ENCODE peak calls at places on chromosome 22, in ten cellular contexts. L is breast epithelium, O is H1, R is stomach, F is GM12878, P is SK-N-SH, M is prostate gland, Z is Panc1, Q is GM23338, C is transverse colon. U is an unnamed sample.

GRCh38 chr22:32020117-32020516 is 22.9 kb upstream of the SLC5A1 start:
- DNase-seq in C (no peak), Z (peak; percentile 12), F (no peak), R (no peak), M (no peak), Q (no peak), L (no peak), P (no peak), O (no peak), U (no peak)

GRCh38 chr22:20585640-20586402 is 78.4 kb downstream of the MED15 start:
- DNase-seq in O (no peak), Q (no peak), C (no peak), R (no peak), P (no peak), L (no peak), M (peak; percentile 48), F (no peak), Z (no peak), U (no peak)

GRCh38 chr22:32082331-32082730 is 39.3 kb downstream of the SLC5A1 start:
- DNase-seq in R (no peak), P (no peak), M (no peak), O (no peak), C (no peak), L (no peak), F (no peak), Q (no peak), Z (no peak), U (no peak)

GRCh38 chr22:34897126-34897525 is 168.8 kb upstream of the ISX start:
- DNase-seq in L (no peak), O (no peak), M (no peak), F (no peak), C (no peak), Z (no peak), P (no peak), Q (no peak), R (no peak), U (no peak)

GRCh38 chr22:39010946-39011625 is 3.0 kb upstream of the APOBEC3C start:
- DNase-seq in F (no peak), O (no peak), Q (no peak), C (no peak), Z (no peak), M (no peak), P (no peak), L (no peak), R (no peak), U (no peak)

GRCh38 chr22:36306227-36306626 is 53.3 kb downstream of the APOL1 start:
- DNase-seq in M (no peak), Z (no peak), R (no peak), C (no peak), Q (no peak), P (no peak), F (no peak), L (no peak), O (no peak), U (no peak)

GRCh38 chr22:24066872-24067271 is 55.8 kb downstream of the CABIN1 start:
- DNase-seq in R (peak; percentile 71), Q (no peak), O (no peak), M (no peak), C (peak; percentile 67), Z (no peak), P (no peak), L (no peak), F (no peak), U (no peak)

GRCh38 chr22:36465232-36466021 is 16.0 kb downstream of the TXN2 start:
- DNase-seq in L (peak; percentile 94), M (peak; percentile 89), R (peak; percentile 89), F (no peak), Z (peak; percentile 85), C (peak; percentile 80), P (no peak), Q (no peak), O (no peak), U (no peak)

GRCh38 chr22:37455896-37456295 is 28.6 kb upstream of the ELFN2 start:
- DNase-seq in C (no peak), L (no peak), M (no peak), P (no peak), O (no peak), F (no peak), Z (no peak), R (no peak), Q (no peak), U (no peak)

GRCh38 chr22:37500745-37501144 is 14.6 kb upstream of the MFNG start:
- DNase-seq in C (no peak), Q (no peak), R (no peak), M (no peak), Z (no peak), L (no peak), P (no peak), F (no peak), O (no peak), U (no peak)

GRCh38 chr22:31646186-31647019 is 15.6 kb downstream of the PISD start:
- DNase-seq in Z (peak; percentile 52), R (no peak), L (no peak), Q (no peak), O (no peak), C (no peak), P (no peak), M (no peak), F (no peak), U (no peak)

GRCh38 chr22:31611065-31611760 is 50.8 kb downstream of the PISD start:
- DNase-seq in M (no peak), Q (no peak), F (no peak), C (no peak), Z (no peak), L (no peak), O (no peak), R (no peak), P (peak; percentile 74), U (no peak)

GRCh38 chr22:49354516-49355205 is 473.0 kb downstream of the BRD1 start:
- DNase-seq in P (peak; percentile 5), C (no peak), Z (no peak), R (peak; percentile 21), M (no peak), F (no peak), L (no peak), Q (no peak), O (peak; percentile 38), U (peak; percentile 76)

GRCh38 chr22:23784215-23784732 is 2.5 kb upstream of the SMARCB1 start:
- DNase-seq in F (no peak), P (no peak), C (peak; percentile 63), R (peak; percentile 46), Z (no peak), M (no peak), L (no peak), Q (no peak), O (no peak), U (no peak)

GRCh38 chr22:34416321-34416900 is 496.1 kb upstream of the LARGE1 start:
- DNase-seq in M (no peak), Q (peak; percentile 5), P (no peak), Z (no peak), L (no peak), O (no peak), R (no peak), F (no peak), C (no peak), U (no peak)

GRCh38 chr22:47367993-47368945 is 605.8 kb downstream of the TBC1D22A start:
- DNase-seq in Q (no peak), O (no peak), M (no peak), C (no peak), P (no peak), Z (no peak), L (no peak), R (peak; percentile 20), F (no peak), U (no peak)

GRCh38 chr22:25069758-25070461 is 117.4 kb downstream of the KIAA1671 start:
- DNase-seq in Q (peak; percentile 32), M (peak; percentile 55), Z (no peak), R (no peak), P (no peak), F (no peak), L (no peak), C (no peak), O (no peak), U (no peak)

GRCh38 chr22:27372969-27373670 is 428.4 kb downstream of the MN1 start:
- DNase-seq in Q (peak; percentile 94), M (peak; percentile 72), R (peak; percentile 65), O (peak; percentile 88), L (peak; percentile 88), P (no peak), F (no peak), Z (no peak), C (peak; percentile 88), U (peak; percentile 88)

DNA sequence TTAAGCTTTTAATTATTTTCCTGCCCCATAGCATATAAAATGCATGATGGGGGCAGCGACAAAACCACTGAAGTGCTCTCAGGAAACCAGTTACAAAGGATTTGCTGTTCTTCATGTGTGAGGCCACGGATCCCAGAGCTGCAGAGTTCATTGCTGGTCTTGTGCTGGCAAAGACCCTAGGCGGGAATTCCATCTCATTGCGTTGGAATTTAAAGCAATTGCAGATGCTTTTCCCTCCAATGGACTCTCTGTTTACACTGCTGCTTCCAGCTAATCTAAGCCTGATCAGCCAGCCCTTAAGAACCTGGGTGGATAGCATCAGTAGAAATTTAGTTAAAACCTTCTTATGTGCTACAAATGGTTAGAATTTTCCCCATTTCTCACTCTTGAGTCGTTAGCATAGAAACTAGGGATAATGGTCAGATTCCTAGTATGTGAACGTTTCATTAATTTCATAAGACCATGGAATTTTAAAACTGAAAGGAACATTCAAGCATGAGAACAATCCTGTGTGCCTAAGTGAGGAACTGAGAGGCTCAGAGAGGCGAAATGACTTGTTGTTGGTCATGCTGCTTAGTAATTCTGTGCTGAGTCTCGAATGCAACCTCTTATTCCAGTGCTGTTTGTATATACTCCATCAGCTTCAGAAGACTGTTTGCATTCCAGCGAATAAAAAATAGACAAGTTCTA is 36.1 kb upstream of the ADSL start:
- DNase-seq in Q (no peak), R (no peak), F (no peak), Z (no peak), P (no peak), O (no peak), C (peak; percentile 21), L (no peak), M (no peak), U (no peak)
- TF ChIP-seq POLR2AphosphoS5 in Q (no peak), R (peak; percentile 37), F (no peak), Z (no peak), P (peak; percentile 15), O (no peak), C (no peak), L (no peak), M (no peak), U (no peak)

GRCh38 chr22:40678493-40679248 is 613 bp upstream of the MCHR1 start:
- DNase-seq in P (no peak), M (no peak), Q (no peak), L (no peak), R (no peak), Z (no peak), F (no peak), O (no peak), C (no peak), U (no peak)
- H3K4me3 ChIP-seq in P (no peak overlapping the region), M (no peak overlapping the region), Q (no peak overlapping the region), L (peak overlapping the region; percentile 39), R (no peak overlapping the region), Z (no peak overlapping the region), F (no peak overlapping the region), O (no peak overlapping the region), C (no peak overlapping the region), U (no peak overlapping the region)

GRCh38 chr22:30340911-30341685 is 14.4 kb upstream of the TBC1D10A start:
- DNase-seq in M (no peak), F (no peak), P (no peak), R (no peak), C (no peak), L (no peak), Z (no peak), Q (no peak), O (no peak), U (no peak)
- TF ChIP-seq POLR2AphosphoS5 in M (no peak), F (no peak), P (no peak), R (no peak), C (no peak), L (no peak), Z (no peak), Q (no peak), O (no peak), U (no peak)

GRCh38 chr22:22243033-22243680 is 1.4 kb upstream of the VPREB1 start:
- DNase-seq in O (no peak), P (no peak), F (no peak), C (no peak), L (no peak), Q (no peak), R (no peak), Z (no peak), M (no peak), U (no peak)
- H3K4me3 ChIP-seq in O (no peak overlapping the region), P (no peak overlapping the region), F (no peak overlapping the region), C (no peak overlapping the region), L (no peak overlapping the region), Q (no peak overlapping the region), R (no peak overlapping the region), Z (no peak overlapping the region), M (no peak overlapping the region), U (no peak overlapping the region)